ENCODE peak calls at places on chromosomes 12 and 14, in five cellular contexts. T, Q, V, W and B are unnamed samples. For H3K9me3 and H3K36me3, the result is how much of the 10 kb centered on the place peaks cover.

GRCh38 chr14:69901113-69901951 is 22.1 kb downstream of the SMOC1 start:
- DNase-seq in Q (no peak), V (no peak), T (peak), W (no peak), B (no peak)

GRCh38 chr12:18262514-18262913 is 1.2 kb downstream of the PIK3C2G start:
- DNase-seq in W (no peak), Q (no peak), V (no peak), T (peak), B (no peak)

GRCh38 chr14:95235351-95235750 is 78.0 kb upstream of the DICER1 start:
- DNase-seq in V (no peak), T (no peak), W (no peak), Q (no peak), B (no peak)

GRCh38 chr12:122841544-122842321 is 6.5 kb downstream of the HIP1R start:
- DNase-seq in T (peak), W (no peak), V (peak), Q (no peak), B (no peak)

GRCh38 chr12:42482820-42483533 is 106.6 kb downstream of the PRICKLE1 start:
- DNase-seq in Q (peak), V (peak), T (peak), W (peak), B (peak)

GRCh38 chr12:52487211-52487610 is 5.8 kb downstream of the KRT6A start:
- DNase-seq in V (no peak), Q (no peak), W (no peak), T (no peak), B (no peak)

GRCh38 chr12:72134934-72135333 is 137.2 kb upstream of the TRHDE start:
- DNase-seq in T (no peak), W (no peak), Q (no peak), V (no peak), B (no peak)

GRCh38 chr12:127629066-127629820 is 637.7 kb upstream of the TMEM132C start:
- DNase-seq in Q (no peak), V (no peak), T (peak), W (no peak), B (no peak)

GRCh38 chr14:54857830-54858269 is 44.8 kb downstream of the GCH1 start:
- DNase-seq in W (no peak), V (no peak), Q (no peak), T (no peak), B (no peak)

GRCh38 chr12:105921872-105922669 is 216.7 kb downstream of the NUAK1 start:
- DNase-seq in Q (no peak), V (no peak), W (no peak), T (no peak), B (no peak)

DNA sequence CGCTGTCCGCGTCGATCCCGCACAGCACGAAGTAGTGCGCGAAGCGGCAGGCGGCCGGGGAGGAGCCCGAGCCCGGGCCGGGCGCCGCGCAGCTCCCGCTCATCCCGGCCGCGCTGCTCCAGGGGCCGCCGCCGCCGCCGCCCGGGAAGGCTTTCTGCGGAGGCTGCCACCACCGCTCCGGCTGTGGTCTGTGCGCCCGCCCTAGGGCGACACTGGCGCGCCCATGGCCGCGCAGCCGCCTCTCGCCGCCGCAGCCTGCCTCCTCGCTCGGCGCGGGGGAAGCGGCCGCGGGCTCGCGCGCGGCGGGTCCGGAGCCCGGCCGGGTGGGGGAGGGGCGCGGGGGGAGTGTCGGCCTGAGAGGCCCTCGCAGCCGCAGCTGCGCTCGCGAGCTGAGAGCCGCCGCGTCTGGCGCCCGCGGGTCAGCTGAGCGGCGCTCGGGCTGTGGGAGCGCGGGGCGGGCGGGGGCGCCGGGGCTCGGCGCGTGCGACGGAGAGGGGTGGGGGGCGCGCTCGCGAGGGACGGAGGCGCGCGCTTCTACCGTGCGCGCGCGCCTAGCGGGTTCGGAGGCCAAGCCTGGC is at the start of gene DENND5B:
- DNase-seq in T (peak), Q (peak), V (peak), W (peak), B (peak)
- TF ChIP-seq POLR2A in T (no peak), Q (peak), V (no peak), W (no peak), B (no peak)

GRCh38 chr12:1580036-1580435 is 14.3 kb downstream of the FBXL14 start:
- DNase-seq in Q (no peak), T (no peak), V (no peak), W (no peak), B (no peak)
- H3K9me3 ChIP-seq in Q (under half), T (under half), V (under half), W (under half), B (under half)

DNA sequence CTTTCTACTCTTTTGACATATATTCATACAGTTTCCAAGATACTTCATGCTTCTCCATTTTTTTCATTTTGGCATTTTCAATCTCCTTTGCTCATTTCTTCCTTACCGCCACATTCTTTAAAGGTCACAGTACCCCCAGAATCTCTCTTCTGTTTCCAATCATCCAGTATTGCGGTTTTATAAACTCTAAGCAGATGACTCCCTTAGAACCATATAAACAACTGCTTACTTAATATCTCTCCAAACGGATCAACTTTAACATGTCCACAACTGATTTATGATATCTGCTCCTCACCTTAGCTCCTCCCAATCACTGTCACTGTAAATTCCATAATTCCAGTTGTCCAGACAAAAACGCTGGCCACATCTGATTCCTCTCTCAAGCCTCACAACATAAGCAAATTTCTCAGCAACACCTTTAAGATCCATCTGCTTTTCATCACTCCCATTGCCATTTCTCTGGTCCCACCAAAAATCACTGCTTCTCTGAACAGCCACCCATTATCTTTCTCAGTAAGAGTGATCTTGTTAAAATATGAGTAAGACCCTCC is 49.6 kb downstream of the HNRNPC start:
- DNase-seq in T (no peak), Q (no peak), V (no peak), W (no peak), B (no peak)
- H3K36me3 ChIP-seq in T (under half), Q (half or more), V (under half), W (half or more), B (under half)

GRCh38 chr12:92467886-92468285 is 234.9 kb upstream of the PLEKHG7 start:
- DNase-seq in T (peak), W (no peak), V (no peak), Q (no peak), B (no peak)
- TF ChIP-seq POLR2A in T (no peak), W (no peak), V (no peak), Q (no peak), B (no peak)